ENCODE peak calls at places on chromosomes 16 and 17, in seven cellular contexts. J is aorta, H is fibroblast of lung, G is SJCRH30, R is A673, S is tibial nerve, M is gastrocnemius medialis. Y is an unnamed sample.

GRCh38 chr17:8079291-8080207 is 8.0 kb downstream of the ALOX12B start:
- DNase-seq in J (peak; percentile 76), S (peak; percentile 49), G (peak; percentile 49), R (peak; percentile 80), H (peak; percentile 42), M (peak; percentile 38), Y (peak; percentile 88)

GRCh38 chr17:30210901-30211300 is 24.6 kb downstream of the SLC6A4 start:
- DNase-seq in H (no peak), R (no peak), S (no peak), M (no peak), G (no peak), J (no peak), Y (no peak)

GRCh38 chr16:65689726-65690125 is 567.9 kb upstream of the CDH11 start:
- DNase-seq in M (no peak), H (no peak), G (no peak), J (no peak), S (no peak), R (no peak), Y (no peak)

GRCh38 chr17:30113213-30113612 is 3.4 kb upstream of the NSRP1 start:
- DNase-seq in R (peak; percentile 56), G (no peak), S (no peak), M (no peak), J (no peak), H (no peak), Y (no peak)

GRCh38 chr17:41592601-41593305 is 6.1 kb upstream of the KRT14 start:
- DNase-seq in J (no peak), G (no peak), R (no peak), M (no peak), H (no peak), S (no peak), Y (peak; percentile 22)

GRCh38 chr17:69150333-69150732 is 8.6 kb upstream of the ABCA6 start:
- DNase-seq in M (no peak), G (no peak), R (no peak), H (peak; percentile 58), J (no peak), S (no peak), Y (no peak)

GRCh38 chr16:23575834-23576233 is 18.3 kb downstream of the UBFD1 start:
- DNase-seq in S (no peak), J (no peak), R (no peak), M (no peak), H (no peak), G (no peak), Y (no peak)

GRCh38 chr16:620700-621525 is 9.9 kb upstream of the WFIKKN1 start:
- DNase-seq in M (no peak), H (no peak), J (no peak), R (no peak), S (no peak), G (no peak), Y (no peak)

GRCh38 chr16:53511403-53512280 is 8.6 kb upstream of the AKTIP start:
- DNase-seq in G (peak; percentile 46), H (no peak), S (no peak), R (no peak), J (no peak), M (no peak), Y (no peak)

GRCh38 chr16:20767577-20767976 is 3.8 kb downstream of the ACSM3 start:
- DNase-seq in S (no peak), M (no peak), G (no peak), J (no peak), H (no peak), R (no peak), Y (no peak)

GRCh38 chr16:539901-540530 is 12.5 kb downstream of the CAPN15 start:
- DNase-seq in M (no peak), J (no peak), G (no peak), S (no peak), R (no peak), H (peak; percentile 81), Y (no peak)

GRCh38 chr16:89970011-89970410 is 21.5 kb downstream of the DEF8 start:
- DNase-seq in R (no peak), M (no peak), H (no peak), J (no peak), G (no peak), S (no peak), Y (no peak)

GRCh38 chr17:37691807-37692206 is 48.6 kb upstream of the DDX52 start:
- DNase-seq in R (no peak), S (no peak), M (no peak), H (no peak), G (no peak), J (no peak), Y (no peak)

GRCh38 chr17:65819810-65820209 is 258.4 kb upstream of the AXIN2 start:
- DNase-seq in H (no peak), G (no peak), S (no peak), M (no peak), J (no peak), R (no peak), Y (no peak)

GRCh38 chr17:61575352-61575975 is 15.6 kb downstream of the NACA2 start:
- DNase-seq in H (peak; percentile 30), J (no peak), G (no peak), S (no peak), M (no peak), R (no peak), Y (no peak)

GRCh38 chr17:82015311-82015971 is 7.2 kb downstream of the CENPX start:
- DNase-seq in J (no peak), H (no peak), S (no peak), G (no peak), M (no peak), R (no peak), Y (no peak)

GRCh38 chr16:31064882-31065461 is 9.1 kb downstream of the ZNF668 start:
- DNase-seq in H (peak; percentile 93), R (peak; percentile 91), M (peak; percentile 83), G (peak; percentile 99), S (peak; percentile 68), J (peak; percentile 72), Y (no peak)

GRCh38 chr16:68401871-68402747 is 46.2 kb downstream of the SMPD3 start:
- DNase-seq in S (no peak), J (no peak), G (no peak), R (no peak), M (no peak), H (peak; percentile 18), Y (no peak)

GRCh38 chr17:41049110-41049509 is 2.0 kb upstream of the KRTAP2-1 start:
- DNase-seq in H (no peak), R (no peak), S (no peak), J (no peak), G (no peak), M (no peak), Y (no peak)

GRCh38 chr17:10737786-10738185 is 8.0 kb upstream of the TMEM220 start:
- DNase-seq in H (no peak), J (no peak), G (no peak), S (no peak), M (no peak), R (no peak), Y (no peak)

GRCh38 chr17:47776330-47777197 is 43.5 kb downstream of the TBX21 start:
- DNase-seq in H (peak; percentile 55), S (no peak), G (peak; percentile 24), J (no peak), M (no peak), R (peak; percentile 51), Y (peak; percentile 43)

GRCh38 chr16:72501739-72502653 is 330.0 kb upstream of the PMFBP1 start:
- DNase-seq in G (peak; percentile 59), J (peak; percentile 59), H (peak; percentile 85), S (peak; percentile 69), M (peak; percentile 24), R (peak; percentile 79), Y (no peak)

GRCh38 chr16:73299349-73299748 is 251.4 kb upstream of the ZFHX3 start:
- DNase-seq in S (no peak), H (no peak), G (no peak), J (no peak), M (no peak), R (no peak), Y (no peak)

GRCh38 chr16:69833791-69834282 is 71.7 kb downstream of the WWP2 start:
- DNase-seq in H (no peak), S (no peak), M (peak; percentile 48), G (no peak), R (no peak), J (no peak), Y (peak; percentile 75)

GRCh38 chr16:70438325-70438982 is 446 bp downstream of the ST3GAL2 start:
- DNase-seq in R (no peak), S (no peak), G (peak; percentile 15), H (no peak), J (peak; percentile 67), M (no peak), Y (peak; percentile 85)

GRCh38 chr16:30615358-30616076 is 5.3 kb upstream of the ZNF689 start:
- DNase-seq in R (peak; percentile 81), H (peak; percentile 28), M (peak; percentile 35), J (peak; percentile 66), G (peak; percentile 36), S (peak; percentile 28), Y (no peak)

GRCh38 chr17:43360376-43360738 is 38.4 kb upstream of the ARL4D start:
- DNase-seq in H (peak; percentile 79), R (peak; percentile 62), M (peak; percentile 65), G (peak; percentile 37), S (peak; percentile 67), J (peak; percentile 50), Y (no peak)

GRCh38 chr16:84973226-84973625 is 38.1 kb downstream of the ZDHHC7 start:
- DNase-seq in R (no peak), J (no peak), M (no peak), G (no peak), S (no peak), H (no peak), Y (no peak)
- H3K27ac ChIP-seq in R (no peak overlapping the region), J (no peak overlapping the region), M (peak overlapping the region; percentile 70), G (no peak overlapping the region), S (peak overlapping the region; percentile 30), H (peak overlapping the region; percentile 90), Y (no peak overlapping the region)

DNA sequence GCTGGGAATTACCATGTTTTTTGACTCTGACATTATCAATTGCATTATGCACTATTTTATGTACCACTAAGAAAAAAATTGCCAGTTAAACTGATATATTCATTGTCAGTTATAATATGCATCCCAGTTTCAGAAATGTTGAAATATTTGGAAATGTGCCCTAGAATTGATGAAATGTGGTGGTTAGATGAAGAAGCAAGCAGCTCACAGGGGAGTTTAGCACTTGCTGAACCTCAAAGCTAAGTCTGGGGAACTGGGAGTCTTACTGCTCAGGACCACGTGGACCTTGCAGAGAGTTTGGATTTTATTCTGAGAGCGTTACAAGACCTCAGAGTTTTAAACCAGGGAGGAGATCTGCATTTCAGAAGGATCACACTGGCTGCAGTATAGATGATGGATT is 67.9 kb downstream of the TNRC6C start:
- DNase-seq in S (no peak), H (no peak), R (no peak), J (no peak), G (no peak), M (no peak), Y (no peak)
- H3K27ac ChIP-seq in S (no peak overlapping the region), H (no peak overlapping the region), R (no peak overlapping the region), J (no peak overlapping the region), G (no peak overlapping the region), M (peak overlapping the region; percentile 37), Y (no peak overlapping the region)

GRCh38 chr17:78151514-78152008 is 5.4 kb downstream of the C17orf99 start:
- DNase-seq in R (no peak), G (no peak), S (no peak), M (no peak), J (no peak), H (no peak), Y (peak; percentile 89)
- H3K27ac ChIP-seq in R (no peak overlapping the region), G (no peak overlapping the region), S (no peak overlapping the region), M (no peak overlapping the region), J (no peak overlapping the region), H (no peak overlapping the region), Y (peak overlapping the region; percentile 32)

GRCh38 chr17:75856062-75856681 is 1.0 kb upstream of the WBP2 start:
- DNase-seq in H (no peak), M (no peak), S (peak; percentile 26), G (no peak), R (no peak), J (no peak), Y (no peak)

GRCh38 chr17:75864448-75864871 is 9.3 kb upstream of the WBP2 start:
- DNase-seq in R (peak; percentile 51), H (peak; percentile 96), J (peak; percentile 70), M (peak; percentile 73), G (peak; percentile 94), S (peak; percentile 56), Y (no peak)

GRCh38 chr17:75861927-75862317 is 6.8 kb upstream of the WBP2 start:
- DNase-seq in H (peak; percentile 54), R (no peak), G (no peak), J (no peak), S (peak; percentile 41), M (no peak), Y (no peak)
- H3K27ac ChIP-seq in H (no peak overlapping the region), R (no peak overlapping the region), G (no peak overlapping the region), J (no peak overlapping the region), S (no peak overlapping the region), M (no peak overlapping the region), Y (no peak overlapping the region)